ENCODE peak calls at places on chromosomes 7 and 10, in seven cellular contexts. K, T, H, V, O, Z and L are unnamed samples.

GRCh38 chr7:155685070-155685790 is 40.8 kb downstream of the RBM33 start:
- DNase-seq in O (no peak), T (no peak), V (no peak), Z (no peak), K (no peak), H (no peak), L (no peak)

GRCh38 chr10:99619090-99619800 is 994 bp downstream of the SLC25A28 start:
- DNase-seq in K (no peak), T (no peak), O (no peak), Z (peak), H (no peak), V (no peak), L (no peak)

GRCh38 chr10:91410638-91411367 is 659 bp downstream of the HECTD2 start:
- DNase-seq in T (no peak), K (no peak), O (no peak), H (peak), Z (no peak), V (peak), L (no peak)

GRCh38 chr10:29811751-29812427 is 177.1 kb upstream of the SVIL start:
- DNase-seq in Z (no peak), H (peak), K (no peak), T (no peak), V (no peak), O (no peak), L (peak)

GRCh38 chr10:108453166-108453565 is 1288.7 kb upstream of the SORCS1 start:
- DNase-seq in K (no peak), O (no peak), V (no peak), T (no peak), Z (no peak), H (no peak), L (no peak)

GRCh38 chr10:51999089-51999488 is 299.7 kb upstream of the CSTF2T start:
- DNase-seq in Z (no peak), O (no peak), K (no peak), H (peak), T (no peak), V (no peak), L (no peak)

GRCh38 chr7:118288098-118288497 is 63.6 kb downstream of the ANKRD7 start:
- DNase-seq in O (no peak), H (no peak), T (no peak), V (no peak), K (no peak), Z (peak), L (no peak)

GRCh38 chr10:6180480-6181110 is 22.1 kb upstream of the PFKFB3 start:
- DNase-seq in O (no peak), K (no peak), H (no peak), T (no peak), Z (no peak), V (no peak), L (no peak)

GRCh38 chr7:25854608-25855497 is 297.1 kb upstream of the NFE2L3 start:
- DNase-seq in K (peak), Z (no peak), V (peak), T (peak), O (peak), H (peak), L (no peak)

GRCh38 chr7:159144756-159145543 is at the start of gene VIPR2:
- DNase-seq in Z (no peak), O (no peak), V (no peak), K (no peak), T (no peak), H (peak), L (no peak)

GRCh38 chr7:116726713-116727431 is 54.9 kb downstream of the MET start:
- DNase-seq in V (no peak), H (no peak), Z (no peak), O (no peak), T (no peak), K (no peak), L (no peak)

GRCh38 chr7:15750741-15751140 is 64.3 kb upstream of the MEOX2 start:
- DNase-seq in O (no peak), V (no peak), K (no peak), Z (no peak), H (no peak), T (no peak), L (no peak)

GRCh38 chr7:39088730-39089129 is 111.0 kb downstream of the POU6F2 start:
- DNase-seq in H (no peak), Z (no peak), K (no peak), O (no peak), V (no peak), T (no peak), L (no peak)

GRCh38 chr7:19177269-19177668 is 32.0 kb upstream of the FERD3L start:
- DNase-seq in K (no peak), O (no peak), T (no peak), Z (no peak), V (no peak), H (no peak), L (no peak)

GRCh38 chr7:93119191-93119905 is 1.6 kb upstream of the SAMD9 start:
- DNase-seq in Z (no peak), T (no peak), K (no peak), O (no peak), H (no peak), V (no peak), L (no peak)

GRCh38 chr7:130649004-130649790 is 19.4 kb downstream of the COPG2 start:
- DNase-seq in O (no peak), T (peak), K (no peak), Z (peak), H (no peak), V (no peak), L (no peak)

GRCh38 chr10:132544744-132545658 is 7.4 kb downstream of the INPP5A start:
- DNase-seq in Z (no peak), K (no peak), V (peak), T (no peak), H (no peak), O (no peak), L (no peak)

GRCh38 chr7:151850484-151851159 is 26.3 kb downstream of the PRKAG2 start:
- DNase-seq in O (no peak), K (no peak), Z (no peak), H (no peak), V (no peak), T (no peak), L (no peak)

GRCh38 chr10:102208311-102209035 is 17.6 kb upstream of the ELOVL3 start:
- DNase-seq in Z (no peak), T (no peak), O (no peak), K (no peak), V (no peak), H (peak), L (no peak)

GRCh38 chr7:25966469-25966868 is 185.5 kb upstream of the NFE2L3 start:
- DNase-seq in H (no peak), O (no peak), V (no peak), T (no peak), Z (no peak), K (no peak), L (no peak)

GRCh38 chr7:115851291-115851690 is 179.3 kb downstream of the TFEC start:
- DNase-seq in H (no peak), T (peak), K (peak), Z (no peak), V (no peak), O (no peak), L (peak)

GRCh38 chr10:103168436-103168835 is 24.6 kb downstream of the NT5C2 start:
- DNase-seq in Z (no peak), O (no peak), K (no peak), T (no peak), H (no peak), V (no peak), L (no peak)

GRCh38 chr10:99520040-99520803 is 12.5 kb upstream of the NKX2-3 start:
- DNase-seq in K (no peak), H (peak), T (no peak), Z (no peak), V (no peak), O (no peak), L (no peak)

GRCh38 chr7:64558323-64558705 is 4.6 kb downstream of the ZNF680 start:
- DNase-seq in V (no peak), T (no peak), Z (no peak), H (no peak), O (no peak), K (no peak), L (no peak)

GRCh38 chr7:93156884-93157283 is 8.7 kb upstream of the SAMD9L start:
- DNase-seq in T (no peak), Z (no peak), K (no peak), V (no peak), H (no peak), O (no peak), L (no peak)

GRCh38 chr10:112654794-112655193 is 207.8 kb downstream of the VTI1A start:
- DNase-seq in T (no peak), K (no peak), Z (no peak), H (no peak), O (no peak), V (no peak), L (no peak)

GRCh38 chr7:102916881-102917280 is 4.1 kb downstream of the LRRC17 start:
- DNase-seq in H (no peak), Z (no peak), T (no peak), O (no peak), V (no peak), K (no peak), L (no peak)

GRCh38 chr10:98314577-98315284 is 46.7 kb upstream of the LOXL4 start:
- DNase-seq in T (no peak), Z (no peak), K (no peak), O (no peak), V (no peak), H (no peak), L (no peak)

GRCh38 chr7:91034459-91035368 is 229.5 kb upstream of the FZD1 start:
- DNase-seq in K (peak), T (peak), V (peak), Z (no peak), H (peak), O (no peak), L (peak)

DNA sequence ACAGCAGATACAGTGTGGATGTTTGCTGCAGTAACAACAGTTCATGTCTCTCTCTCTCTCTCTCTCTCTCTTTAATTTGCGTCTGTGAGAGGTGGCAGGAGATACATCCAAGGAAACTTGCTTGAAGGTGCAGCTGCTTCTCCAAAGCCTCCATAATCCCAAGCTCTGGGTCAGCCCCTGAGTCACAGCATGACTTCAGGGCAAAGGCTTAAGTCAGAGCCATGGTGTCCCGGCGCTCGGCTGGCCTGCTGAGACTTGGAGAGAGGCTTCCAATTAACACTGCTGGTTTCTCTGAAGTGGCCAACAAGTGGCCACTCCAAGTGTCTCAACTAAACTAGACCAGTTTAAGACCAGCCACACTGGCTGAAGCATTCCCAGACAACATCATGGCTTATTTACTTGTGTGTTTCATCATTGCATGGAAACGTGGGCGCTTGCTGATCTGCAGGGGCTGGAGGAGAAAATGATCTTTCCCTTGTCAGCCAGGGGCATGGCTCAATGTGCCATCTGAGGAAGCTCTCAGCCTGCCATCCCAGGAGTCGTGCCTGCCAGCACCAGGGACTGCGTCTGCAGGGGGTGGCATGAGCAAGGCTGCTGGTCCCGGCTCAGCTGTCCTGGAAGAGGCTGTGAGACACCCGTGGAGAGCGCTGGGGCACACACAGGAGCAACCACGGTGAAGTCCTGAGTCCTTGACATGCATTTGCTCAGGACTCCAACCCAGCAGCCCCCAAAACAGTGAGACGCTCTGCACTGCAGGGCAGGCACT is 254.2 kb downstream of the COBL start:
- DNase-seq in Z (no peak), K (no peak), T (no peak), O (no peak), H (no peak), V (no peak), L (no peak)
- TF ChIP-seq SIN3A in Z (no peak), K (no peak), T (no peak), O (no peak), H (no peak), V (no peak), L (no peak)

DNA sequence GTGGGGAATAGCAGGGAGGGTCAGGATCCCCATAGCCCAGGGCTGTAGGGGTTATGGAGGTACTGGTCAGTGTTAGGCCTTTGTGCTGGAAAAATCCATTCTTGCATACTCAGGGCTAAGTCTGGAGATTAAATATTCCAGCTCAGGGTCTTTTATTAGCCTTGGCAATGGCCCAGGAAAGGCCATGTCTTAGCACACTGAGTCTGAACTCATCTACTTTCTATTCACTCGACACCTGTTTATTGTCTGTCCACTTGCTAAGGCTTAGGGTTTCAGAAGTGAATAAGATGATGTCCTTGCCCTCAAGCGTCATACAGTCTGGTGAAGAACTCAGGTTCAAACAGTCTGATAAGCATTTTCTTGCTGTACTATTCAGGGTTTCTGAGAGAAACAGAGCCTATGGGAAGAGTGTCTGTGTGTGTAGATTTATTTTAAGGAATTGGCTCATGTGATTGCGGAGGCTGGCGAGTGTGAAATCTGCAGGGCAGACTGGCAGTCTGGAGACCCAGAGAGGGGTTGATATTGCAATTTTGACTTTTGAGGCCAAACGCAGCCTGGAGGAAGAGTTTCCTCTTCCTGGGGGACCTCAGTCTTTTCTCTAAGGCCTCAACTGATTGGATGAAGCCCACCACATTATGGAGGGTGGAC is 135.8 kb downstream of the RAMP3 start:
- DNase-seq in H (no peak), K (no peak), V (no peak), O (no peak), Z (no peak), T (no peak), L (no peak)
- TF ChIP-seq SIN3A in H (no peak), K (no peak), V (no peak), O (no peak), Z (no peak), T (no peak), L (no peak)

DNA sequence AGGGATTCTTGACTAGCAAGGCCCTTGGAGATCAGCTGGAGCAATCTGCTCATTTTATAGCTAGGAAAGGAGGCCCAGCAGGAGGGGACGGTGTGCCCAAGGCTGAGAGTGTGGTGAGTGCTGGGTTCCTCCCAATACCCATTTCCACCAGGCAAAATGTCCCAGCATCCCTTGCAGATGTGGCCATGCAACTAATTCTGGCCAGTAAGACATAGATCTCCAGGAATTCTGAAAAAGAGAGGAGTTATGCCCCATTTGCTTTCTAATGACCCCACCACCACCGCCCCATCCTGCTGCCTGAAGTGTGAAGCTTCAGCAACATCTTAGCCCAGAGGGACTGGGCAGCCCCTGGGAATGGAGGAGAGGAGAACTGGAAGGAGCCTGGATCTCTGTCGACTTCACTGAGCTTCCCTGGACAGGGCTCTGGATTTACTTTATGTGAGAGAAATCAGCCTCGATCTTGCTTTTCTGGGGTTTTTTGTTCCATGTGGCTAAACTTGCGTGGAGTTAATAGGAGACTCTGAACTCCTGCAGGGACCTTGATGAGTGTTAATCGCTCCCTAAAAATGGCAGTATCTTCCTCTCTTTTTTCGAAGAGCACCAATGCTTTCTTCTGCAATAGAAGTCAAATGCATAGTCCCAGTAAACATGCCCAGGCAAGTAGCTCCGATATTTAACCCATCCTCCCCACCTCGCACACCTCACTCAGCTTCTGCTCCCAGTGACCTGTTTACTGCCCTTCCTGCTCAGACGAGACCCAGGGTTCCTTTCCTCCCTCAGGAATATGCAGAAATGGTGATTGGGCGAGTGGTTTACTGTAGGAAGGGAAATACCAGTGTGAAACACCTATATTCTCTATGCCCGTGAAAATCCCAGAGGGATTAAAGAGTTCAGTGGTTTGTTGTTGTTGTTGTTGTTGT is 127.5 kb upstream of the GPR26 start:
- DNase-seq in T (no peak), O (no peak), H (no peak), V (no peak), Z (no peak), K (no peak), L (no peak)
- TF ChIP-seq SIN3A in T (no peak), O (no peak), H (no peak), V (no peak), Z (no peak), K (no peak), L (no peak)

GRCh38 chr7:24757799-24758275 is 573 bp upstream of the GSDME start:
- DNase-seq in H (peak), O (no peak), V (no peak), K (peak), T (no peak), Z (no peak), L (no peak)
- TF ChIP-seq SIN3A in H (no peak), O (no peak), V (no peak), K (no peak), T (no peak), Z (no peak), L (no peak)

GRCh38 chr10:78332013-78332412 is 298.4 kb downstream of the RPS24 start:
- DNase-seq in H (no peak), T (no peak), V (no peak), K (no peak), O (no peak), Z (no peak), L (no peak)
- TF ChIP-seq SIN3A in H (no peak), T (no peak), V (no peak), K (no peak), O (no peak), Z (no peak), L (no peak)

GRCh38 chr7:44071726-44072363 is 6.5 kb upstream of the PGAM2 start:
- DNase-seq in H (no peak), V (no peak), T (no peak), K (peak), O (no peak), Z (no peak), L (no peak)

GRCh38 chr7:44074349-44074695 is 8.0 kb downstream of the POLM start:
- DNase-seq in V (no peak), Z (no peak), O (no peak), T (no peak), K (no peak), H (no peak), L (no peak)

GRCh38 chr7:44073664-44074348 is 8.4 kb upstream of the PGAM2 start:
- DNase-seq in V (no peak), Z (no peak), K (no peak), O (no peak), H (no peak), T (no peak), L (no peak)

GRCh38 chr7:44075296-44076075 is 6.8 kb downstream of the POLM start:
- DNase-seq in H (no peak), V (no peak), Z (no peak), K (no peak), T (no peak), O (no peak), L (no peak)

DNA sequence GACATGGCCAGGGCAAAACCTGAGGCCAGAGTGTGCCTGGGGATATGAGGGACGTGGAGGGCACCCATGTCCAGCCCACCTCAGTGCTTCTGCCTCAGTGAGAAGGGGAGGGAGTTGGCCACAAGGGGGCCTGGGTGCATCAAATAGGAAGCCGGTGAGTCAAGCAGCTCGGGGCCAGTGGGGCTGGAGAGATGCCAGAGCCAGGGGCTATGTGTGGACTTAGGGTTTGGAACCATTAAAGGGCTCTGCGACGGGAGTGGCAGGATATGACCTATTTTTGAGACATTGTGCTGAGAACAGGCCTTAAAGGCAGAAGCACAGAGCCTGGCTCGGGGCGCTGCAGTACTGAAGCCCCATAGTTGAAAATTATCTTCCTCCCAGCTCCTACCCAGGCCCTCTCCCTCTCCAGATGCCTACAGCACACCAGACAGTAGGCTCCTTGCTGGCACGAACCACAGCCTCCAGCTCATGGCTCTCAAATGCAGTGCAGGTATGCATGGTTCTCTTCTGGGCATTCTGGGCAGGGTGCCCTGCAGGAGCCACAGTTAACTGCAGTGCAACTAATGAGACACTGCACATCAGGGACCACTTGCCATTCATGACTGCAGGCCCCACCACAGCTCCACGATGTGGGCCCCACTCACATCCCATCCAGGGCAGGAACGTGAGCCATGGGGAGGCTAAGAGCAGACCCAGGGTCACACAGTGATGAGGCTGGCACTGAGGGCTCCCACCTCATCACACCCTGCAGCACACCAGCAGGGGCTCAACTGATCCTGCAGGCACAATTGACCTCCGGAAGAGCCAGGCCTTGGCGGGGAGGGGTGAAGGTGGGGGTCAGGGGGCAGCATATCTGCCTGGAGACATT is 7.2 kb upstream of the PGAM2 start:
- DNase-seq in V (peak), Z (no peak), T (peak), H (peak), O (peak), K (peak), L (no peak)
- TF ChIP-seq SIN3A in V (no peak), Z (no peak), T (no peak), H (no peak), O (peak), K (no peak), L (no peak)

GRCh38 chr7:80760292-80760691 is 121.8 kb downstream of the CD36 start:
- DNase-seq in O (no peak), T (no peak), K (peak), V (no peak), H (no peak), Z (no peak), L (no peak)
- TF ChIP-seq SIN3A in O (no peak), T (no peak), K (no peak), V (no peak), H (no peak), Z (no peak), L (no peak)